ENCODE peak calls at places on chromosome 17, in five cellular contexts. X, M, V, Y and K are unnamed samples.

GRCh38 chr17:41539979-41540701 is 12.0 kb upstream of the KRT19 start:
- DNase-seq in V (no peak), M (no peak), X (no peak), Y (no peak), K (no peak)

GRCh38 chr17:36625188-36625587 is 23.8 kb downstream of the MRM1 start:
- DNase-seq in Y (no peak), X (no peak), V (no peak), M (no peak), K (no peak)

GRCh38 chr17:78255029-78255656 is 23.7 kb downstream of the TMEM235 start:
- DNase-seq in Y (no peak), M (no peak), V (no peak), X (no peak), K (no peak)

GRCh38 chr17:66373944-66374817 is 71.8 kb downstream of the PRKCA start:
- DNase-seq in X (no peak), V (peak; percentile 24), M (peak; percentile 19), Y (no peak), K (no peak)

GRCh38 chr17:18267927-18268711 is 7.7 kb downstream of the MIEF2 start:
- DNase-seq in X (no peak), V (no peak), Y (peak; percentile 34), M (no peak), K (peak; percentile 73)

GRCh38 chr17:35984140-35984539 is 2.4 kb downstream of the CCL14 start:
- DNase-seq in X (no peak), V (no peak), Y (no peak), M (no peak), K (no peak)

GRCh38 chr17:39114744-39115534 is 36.5 kb downstream of the PLXDC1 start:
- DNase-seq in V (no peak), X (no peak), M (no peak), Y (no peak), K (peak; percentile 62)

GRCh38 chr17:13024526-13025263 is 6.9 kb upstream of the ELAC2 start:
- DNase-seq in V (peak; percentile 59), M (peak; percentile 50), Y (peak; percentile 52), X (peak; percentile 91), K (peak; percentile 52)

GRCh38 chr17:79777844-79778503 is at the start of gene CBX2:
- DNase-seq in Y (peak; percentile 49), X (peak; percentile 78), V (peak; percentile 73), M (peak; percentile 72), K (peak; percentile 42)

GRCh38 chr17:38329808-38330730 is 13.7 kb downstream of the GPR179 start:
- DNase-seq in X (no peak), V (no peak), M (peak; percentile 2), Y (no peak), K (no peak)

GRCh38 chr17:74873874-74874614 is 1.2 kb upstream of the FDXR start:
- DNase-seq in X (peak; percentile 30), Y (no peak), M (no peak), V (no peak), K (no peak)

GRCh38 chr17:63480826-63481487 is 4.1 kb downstream of the ACE start:
- DNase-seq in X (no peak), M (no peak), V (no peak), Y (no peak), K (no peak)

GRCh38 chr17:56681561-56682266 is 88.2 kb downstream of the NOG start:
- DNase-seq in V (no peak), Y (peak; percentile 95), X (peak; percentile 90), M (no peak), K (peak; percentile 98)

GRCh38 chr17:38592487-38592886 is 13.3 kb downstream of the SRCIN1 start:
- DNase-seq in X (peak; percentile 21), M (no peak), Y (no peak), V (no peak), K (no peak)

GRCh38 chr17:71975998-71976649 is 144.7 kb upstream of the SOX9 start:
- DNase-seq in M (peak; percentile 33), Y (peak; percentile 96), X (peak; percentile 99), V (no peak), K (peak; percentile 97)

GRCh38 chr17:55663395-55663794 is 59.3 kb downstream of the TMEM100 start:
- DNase-seq in M (no peak), Y (no peak), X (no peak), V (no peak), K (no peak)